ENCODE peak calls at places on chromosomes 12 and 14, in ten cellular contexts. X, C, A, H, F, W, J, B, L and Z are unnamed samples.
A peak's percentile ranks its signal among the peaks of the same experiment; 100 is the strongest.

GRCh38 chr14:71103662-71104484 is 196.6 kb downstream of the PCNX1 start:
- DNase-seq in J (peak; percentile 22), C (no peak), L (no peak), F (no peak), B (no peak), X (peak; percentile 62), W (peak; percentile 68), H (peak; percentile 58), A (peak; percentile 72), Z (peak; percentile 23)

GRCh38 chr14:60346706-60347105 is 97.7 kb downstream of the PPM1A start:
- DNase-seq in H (no peak), B (no peak), C (no peak), J (no peak), L (no peak), W (no peak), X (no peak), F (no peak), A (no peak), Z (no peak)

GRCh38 chr14:92185559-92185958 is 63.8 kb downstream of the CPSF2 start:
- DNase-seq in C (no peak), L (no peak), J (no peak), B (no peak), H (no peak), X (no peak), W (no peak), F (no peak), A (no peak), Z (no peak)

GRCh38 chr12:31728289-31728916 is 418 bp downstream of the AMN1 start:
- DNase-seq in L (no peak), C (no peak), A (no peak), J (no peak), W (no peak), F (no peak), X (peak; percentile 52), H (peak; percentile 41), B (no peak), Z (peak; percentile 40)

GRCh38 chr14:65549429-65549828 is 136.9 kb downstream of the FUT8 start:
- DNase-seq in C (no peak), F (no peak), B (no peak), J (no peak), W (no peak), L (no peak), X (no peak), H (no peak), A (no peak), Z (no peak)

GRCh38 chr12:92827836-92828431 is 101.2 kb downstream of the EEA1 start:
- DNase-seq in B (no peak), C (peak; percentile 26), F (peak; percentile 25), L (no peak), J (peak; percentile 18), H (peak; percentile 49), X (peak; percentile 74), W (peak; percentile 49), A (peak; percentile 69), Z (no peak)

GRCh38 chr14:60865378-60866127 is 115.3 kb downstream of the TRMT5 start:
- DNase-seq in J (no peak), L (no peak), C (no peak), W (no peak), A (no peak), X (no peak), F (no peak), B (no peak), H (no peak), Z (no peak)

GRCh38 chr12:60335765-60336164 is 739.9 kb downstream of the SLC16A7 start:
- DNase-seq in F (no peak), X (peak; percentile 21), A (peak; percentile 36), H (no peak), L (no peak), C (no peak), J (no peak), W (peak; percentile 50), B (no peak), Z (no peak)

GRCh38 chr12:13133886-13134285 is 30.4 kb upstream of the GSG1 start:
- DNase-seq in A (no peak), L (no peak), F (no peak), J (no peak), H (no peak), B (no peak), W (no peak), X (no peak), C (no peak), Z (no peak)

GRCh38 chr12:13130981-13131380 is 27.5 kb upstream of the GSG1 start:
- DNase-seq in H (no peak), F (no peak), B (no peak), W (no peak), A (no peak), L (no peak), X (no peak), J (no peak), C (no peak), Z (no peak)

DNA sequence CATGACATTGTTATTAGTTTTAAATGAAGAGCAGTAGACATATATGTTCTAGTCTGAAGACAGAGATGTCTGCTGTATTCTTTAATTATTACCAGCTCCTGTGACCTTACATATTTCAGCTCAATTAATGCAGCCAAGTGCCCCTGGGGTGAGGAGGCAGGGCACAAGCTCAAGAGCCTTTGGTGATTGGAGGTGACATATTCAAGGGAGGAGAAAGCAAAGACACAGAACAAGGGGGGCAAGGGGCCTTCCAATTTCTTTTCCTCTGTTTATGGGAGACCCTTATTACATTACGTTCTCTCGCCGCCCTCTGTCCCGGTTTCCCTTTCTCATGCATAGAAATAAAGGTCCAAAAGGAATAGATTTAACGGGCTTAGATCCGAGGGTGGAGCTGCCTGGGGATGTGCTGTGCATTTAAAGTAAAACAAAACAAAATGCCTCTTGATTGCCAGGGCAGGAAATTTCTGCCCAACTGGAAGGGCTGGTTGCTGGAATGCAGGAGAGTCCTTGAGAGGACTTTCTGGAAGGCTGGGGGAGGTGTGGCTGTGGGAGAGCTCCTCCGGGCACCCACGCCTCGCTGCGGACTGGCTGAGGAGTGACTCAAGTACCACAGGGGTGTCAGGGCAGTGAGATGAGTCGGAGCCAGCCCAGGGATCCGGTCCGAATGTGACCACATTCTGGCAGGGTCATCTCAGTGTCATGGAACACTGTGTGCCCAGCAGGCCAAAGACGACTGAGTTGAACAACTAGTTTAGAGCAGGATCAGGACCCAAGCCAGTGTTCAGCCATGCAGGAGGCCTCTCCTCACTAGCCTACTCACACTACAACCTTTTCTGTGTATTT is 32.1 kb upstream of the GSG1 start:
- DNase-seq in A (peak; percentile 94), H (no peak), J (no peak), W (peak; percentile 90), L (peak; percentile 92), B (no peak), X (peak; percentile 33), C (peak; percentile 30), F (no peak), Z (no peak)
- TF ChIP-seq CTCF in A (peak; percentile 19), H (no peak), J (no peak), W (peak; percentile 29), L (peak; percentile 35), B (no peak), X (no peak), C (no peak), F (no peak), Z (no peak)

GRCh38 chr12:81086342-81086741 is 8.5 kb downstream of the ACSS3 start:
- DNase-seq in L (no peak), X (no peak), W (no peak), B (no peak), A (peak; percentile 20), F (no peak), H (no peak), J (peak; percentile 8), C (no peak), Z (no peak)

GRCh38 chr12:81084848-81085350 is 7.0 kb downstream of the ACSS3 start:
- DNase-seq in J (no peak), W (no peak), C (no peak), L (no peak), H (no peak), F (no peak), X (no peak), B (no peak), A (no peak), Z (no peak)

GRCh38 chr12:81085832-81086231 is 8.0 kb downstream of the ACSS3 start:
- DNase-seq in F (no peak), H (no peak), A (no peak), L (no peak), X (no peak), J (no peak), C (no peak), B (no peak), W (no peak), Z (no peak)

GRCh38 chr12:81089412-81089811 is 11.5 kb downstream of the ACSS3 start:
- DNase-seq in A (no peak), L (no peak), B (no peak), C (no peak), H (no peak), W (no peak), F (no peak), X (no peak), J (no peak), Z (no peak)

DNA sequence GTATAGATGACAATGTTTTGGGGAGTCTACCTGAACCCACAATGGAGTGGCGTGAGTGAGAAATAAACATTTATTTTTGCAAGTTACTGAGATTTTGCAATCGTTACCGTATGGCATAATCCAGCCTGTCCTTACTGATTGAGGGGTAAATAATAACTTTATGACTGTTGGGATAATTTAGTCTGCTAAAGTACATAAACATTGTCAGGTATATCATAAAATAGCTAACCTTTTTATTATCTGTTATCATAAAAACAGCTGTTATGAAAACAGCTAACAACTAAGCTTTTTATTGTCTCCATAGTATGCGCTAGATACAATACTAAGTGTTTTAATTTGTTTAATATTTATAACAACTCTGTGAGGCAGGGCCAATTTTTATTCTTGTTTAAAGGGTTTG is 10.3 kb downstream of the ACSS3 start:
- DNase-seq in A (no peak), H (no peak), F (no peak), B (no peak), W (no peak), C (no peak), L (no peak), X (no peak), J (no peak), Z (no peak)
- TF ChIP-seq CTCF in A (no peak), H (no peak), F (no peak), B (no peak), W (no peak), C (no peak), L (no peak), X (no peak), J (no peak), Z (no peak)

DNA sequence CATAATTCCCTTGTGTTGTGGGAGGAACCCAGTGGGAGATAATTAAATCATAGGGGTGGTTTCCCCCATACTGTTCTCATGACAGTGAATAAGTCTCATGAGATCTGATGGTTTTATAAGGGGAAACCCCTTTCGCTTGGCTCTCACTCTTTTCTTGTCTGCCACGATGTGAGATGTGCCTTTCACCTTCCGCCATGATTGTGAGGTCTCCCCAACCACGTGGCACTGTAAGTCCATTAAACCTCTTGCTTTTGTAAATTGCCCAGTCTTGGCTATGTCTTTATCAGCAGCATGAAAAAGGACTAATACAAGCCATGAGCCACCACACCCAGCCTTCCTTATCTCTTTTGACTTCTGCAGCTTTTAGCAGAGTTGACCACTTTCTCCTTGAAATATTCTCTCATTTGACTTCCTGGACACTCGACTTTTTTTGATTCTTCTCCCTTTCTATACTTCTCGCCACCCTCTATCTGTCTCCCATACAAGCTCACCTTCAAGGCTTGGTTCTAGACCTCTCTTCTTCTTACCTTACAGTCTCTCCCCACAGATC is 2.3 kb downstream of the MTERF2 start:
- DNase-seq in B (no peak), H (no peak), F (no peak), W (no peak), A (no peak), L (no peak), J (no peak), X (no peak), C (no peak), Z (no peak)
- TF ChIP-seq CTCF in B (no peak), H (no peak), F (no peak), W (no peak), A (no peak), L (no peak), J (no peak), X (no peak), C (no peak), Z (no peak)

DNA sequence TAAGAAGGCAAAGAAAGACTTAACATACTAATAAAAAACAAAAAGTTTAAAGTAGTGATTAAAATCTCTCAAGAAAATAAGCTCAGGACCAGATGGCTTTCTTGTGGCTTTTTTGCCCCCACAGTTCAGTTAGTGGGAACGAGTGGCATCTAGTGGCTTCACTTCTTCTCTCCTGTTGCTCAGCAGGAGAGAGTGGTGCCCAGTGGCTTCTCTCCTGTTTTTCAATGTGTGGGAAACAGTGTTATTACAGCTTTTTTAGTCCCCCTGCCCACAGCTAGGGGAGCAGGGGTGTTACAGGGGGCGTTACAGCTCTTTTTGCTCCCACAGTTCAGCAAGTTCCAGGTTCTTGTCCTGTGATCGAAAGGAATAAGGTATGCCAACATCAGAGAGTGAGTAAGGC is 135.2 kb downstream of the RERGL start:
- DNase-seq in F (no peak), J (no peak), X (peak; percentile 23), H (no peak), L (no peak), W (no peak), B (no peak), A (no peak), C (no peak), Z (no peak)
- TF ChIP-seq CTCF in F (no peak), J (no peak), X (no peak), H (no peak), L (no peak), W (no peak), B (no peak), A (no peak), C (no peak), Z (no peak)